ENCODE peak calls at places on chromosomes 1 and 21, in nine cellular contexts. I is GM04503; N is AG08396; H is RPMI7951; K is cardiac septum; A is HCEC 1CT; J is PC-9; Y is effector memory CD8-positive, alpha-beta T cell; W is mucosa of gallbladder. M is an unnamed sample.

GRCh38 chr1:118504867-118505266 is 319.8 kb upstream of the SPAG17 start:
- DNase-seq in J (no peak), N (no peak), K (no peak), Y (no peak), H (no peak), I (no peak), W (no peak), A (no peak), M (no peak)

GRCh38 chr1:27517907-27518718 is 28.1 kb upstream of the WASF2 start:
- DNase-seq in J (peak), A (no peak), I (no peak), W (peak), H (no peak), N (no peak), Y (no peak), K (no peak), M (no peak)

GRCh38 chr1:61423643-61424042 is 301.3 kb downstream of the TM2D1 start:
- DNase-seq in W (no peak), J (no peak), A (no peak), N (no peak), H (no peak), I (no peak), Y (no peak), K (no peak), M (no peak)

GRCh38 chr1:230272557-230272956 is 153.6 kb downstream of the PGBD5 start:
- DNase-seq in I (no peak), K (no peak), W (no peak), A (no peak), N (no peak), J (no peak), H (no peak), Y (no peak), M (no peak)

GRCh38 chr1:25037174-25038074 is 107.3 kb upstream of the RUNX3 start:
- DNase-seq in A (peak), I (no peak), N (peak), K (no peak), Y (peak), J (no peak), W (no peak), H (peak), M (peak)

GRCh38 chr1:155002479-155003226 is at the start of gene ZBTB7B:
- DNase-seq in J (no peak), Y (no peak), K (no peak), I (no peak), H (no peak), N (peak), W (no peak), A (peak), M (peak)

GRCh38 chr1:58650141-58650540 is 49.7 kb downstream of the MYSM1 start:
- DNase-seq in H (peak), A (peak), W (no peak), N (no peak), Y (no peak), I (no peak), K (no peak), J (no peak), M (no peak)

GRCh38 chr1:65174585-65174984 is 26.6 kb downstream of the AK4 start:
- DNase-seq in K (no peak), Y (no peak), H (peak), J (peak), W (peak), N (peak), A (peak), I (peak), M (no peak)

GRCh38 chr1:156276532-156276931 is 6.1 kb downstream of the SMG5 start:
- DNase-seq in N (no peak), K (no peak), I (no peak), W (no peak), J (no peak), Y (no peak), A (no peak), H (no peak), M (peak)

GRCh38 chr21:35370071-35370470 is 321.0 kb upstream of the RUNX1 start:
- DNase-seq in I (no peak), W (no peak), Y (no peak), H (no peak), K (no peak), N (no peak), A (no peak), J (no peak), M (no peak)

M was measured in trophoblast cell.